ENCODE peak calls at places on chromosomes 12 and 14, in seven cellular contexts. L is heart right ventricle, Q is SJCRH30, D is HAP-1, M is HCT116, N is lung, Z is PC-3. U is an unnamed sample. For H3K4me1, the result is how much of the 10 kb centered on the place peaks cover.

GRCh38 chr12:114241973-114242434 is 163.9 kb downstream of the TBX5 start:
- DNase-seq in L (no peak), Q (no peak), D (no peak), M (peak), N (no peak), Z (peak), U (no peak)

GRCh38 chr12:122955151-122955550 is 11.1 kb downstream of the ABCB9 start:
- DNase-seq in L (no peak), Q (peak), D (no peak), M (no peak), N (no peak), Z (no peak), U (no peak)

GRCh38 chr12:56315256-56315625 is 547 bp downstream of the CNPY2 start:
- DNase-seq in L (no peak), Q (peak), D (no peak), M (no peak), N (no peak), Z (no peak), U (no peak)

GRCh38 chr14:39988939-39989338 is 556.7 kb upstream of the FBXO33 start:
- DNase-seq in L (no peak), Q (no peak), D (peak), M (peak), N (no peak), Z (peak), U (no peak)

GRCh38 chr14:71554959-71555612 is 377.1 kb upstream of the RGS6 start:
- DNase-seq in L (no peak), Q (no peak), D (no peak), M (no peak), N (no peak), Z (no peak), U (no peak)

GRCh38 chr12:62191747-62192485 is 68.3 kb upstream of the USP15 start:
- DNase-seq in L (no peak), Q (no peak), D (no peak), M (no peak), N (no peak), Z (no peak), U (peak)

GRCh38 chr12:26283617-26284016 is 88.2 kb downstream of the SSPN start:
- DNase-seq in L (no peak), Q (no peak), D (no peak), M (no peak), N (no peak), Z (no peak), U (no peak)

GRCh38 chr12:25976289-25976688 is 17.8 kb downstream of the RASSF8 start:
- DNase-seq in L (no peak), Q (no peak), D (no peak), M (no peak), N (no peak), Z (no peak), U (no peak)

GRCh38 chr12:72790273-72790672 is 518.1 kb downstream of the TRHDE start:
- DNase-seq in L (no peak), Q (no peak), D (peak), M (no peak), N (no peak), Z (peak), U (no peak)

GRCh38 chr12:30811966-30812365 is 57.2 kb upstream of the CAPRIN2 start:
- DNase-seq in L (no peak), Q (no peak), D (no peak), M (no peak), N (no peak), Z (no peak), U (no peak)

DNA sequence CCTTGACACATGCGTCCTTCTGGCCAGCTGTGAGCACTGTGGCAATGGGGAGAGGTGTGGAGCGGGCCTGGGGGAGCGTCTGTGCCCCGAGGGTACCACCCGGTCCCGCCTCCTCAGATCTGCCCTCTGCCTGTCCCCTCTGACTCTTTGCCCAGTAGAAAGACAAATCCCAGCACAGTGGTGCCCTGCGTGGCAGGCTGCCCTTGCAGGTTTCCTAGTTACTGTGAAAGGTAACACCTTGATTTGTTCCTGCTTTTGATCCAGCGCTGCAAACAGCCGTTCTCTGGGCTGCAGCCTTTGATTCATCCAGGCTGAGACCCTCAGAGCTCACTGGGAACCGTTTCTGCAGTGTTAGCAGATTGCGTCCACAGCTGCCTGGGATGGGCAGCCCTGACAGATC is 16.4 kb downstream of the FBRSL1 start:
- DNase-seq in L (no peak), Q (no peak), D (no peak), M (no peak), N (no peak), Z (no peak), U (no peak)
- H3K4me1 ChIP-seq in L (half or more), Q (under half), D (under half), M (under half), N (half or more), Z (under half), U (under half)

DNA sequence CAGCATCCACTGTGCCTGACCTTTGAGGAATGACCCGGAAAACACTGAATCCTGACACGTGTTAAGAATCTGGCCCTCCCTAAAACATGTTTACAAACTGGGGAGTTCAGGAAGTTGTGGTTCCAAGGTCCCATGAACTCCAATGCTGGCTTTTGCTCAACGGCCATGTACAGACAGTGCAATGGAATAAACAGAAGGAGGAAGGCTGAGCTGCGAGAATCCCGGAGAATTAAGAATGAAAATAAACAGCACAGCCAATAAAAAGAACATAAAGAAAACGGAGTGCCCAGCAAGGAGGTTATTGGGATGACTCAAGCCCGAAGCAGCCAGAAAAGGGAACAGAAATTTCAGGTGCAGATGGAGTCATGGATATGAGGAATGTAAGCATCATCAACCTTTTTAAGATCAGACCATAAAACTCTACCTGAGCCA is 32.3 kb downstream of the BCL11B start:
- DNase-seq in L (no peak), Q (no peak), D (no peak), M (no peak), N (no peak), Z (peak), U (peak)
- H3K4me1 ChIP-seq in L (under half), Q (under half), D (under half), M (under half), N (under half), Z (under half), U (under half)

GRCh38 chr12:64461634-64462414 is 9.9 kb downstream of the TBK1 start:
- DNase-seq in L (no peak), Q (no peak), D (peak), M (no peak), N (no peak), Z (no peak), U (peak)

GRCh38 chr12:64457036-64457435 is 5.1 kb downstream of the TBK1 start:
- DNase-seq in L (no peak), Q (no peak), D (no peak), M (no peak), N (no peak), Z (no peak), U (no peak)

GRCh38 chr12:64457923-64458322 is 6.0 kb downstream of the TBK1 start:
- DNase-seq in L (no peak), Q (no peak), D (no peak), M (no peak), N (no peak), Z (no peak), U (no peak)

GRCh38 chr12:64457466-64457865 is 5.5 kb downstream of the TBK1 start:
- DNase-seq in L (no peak), Q (no peak), D (no peak), M (no peak), N (no peak), Z (no peak), U (no peak)

DNA sequence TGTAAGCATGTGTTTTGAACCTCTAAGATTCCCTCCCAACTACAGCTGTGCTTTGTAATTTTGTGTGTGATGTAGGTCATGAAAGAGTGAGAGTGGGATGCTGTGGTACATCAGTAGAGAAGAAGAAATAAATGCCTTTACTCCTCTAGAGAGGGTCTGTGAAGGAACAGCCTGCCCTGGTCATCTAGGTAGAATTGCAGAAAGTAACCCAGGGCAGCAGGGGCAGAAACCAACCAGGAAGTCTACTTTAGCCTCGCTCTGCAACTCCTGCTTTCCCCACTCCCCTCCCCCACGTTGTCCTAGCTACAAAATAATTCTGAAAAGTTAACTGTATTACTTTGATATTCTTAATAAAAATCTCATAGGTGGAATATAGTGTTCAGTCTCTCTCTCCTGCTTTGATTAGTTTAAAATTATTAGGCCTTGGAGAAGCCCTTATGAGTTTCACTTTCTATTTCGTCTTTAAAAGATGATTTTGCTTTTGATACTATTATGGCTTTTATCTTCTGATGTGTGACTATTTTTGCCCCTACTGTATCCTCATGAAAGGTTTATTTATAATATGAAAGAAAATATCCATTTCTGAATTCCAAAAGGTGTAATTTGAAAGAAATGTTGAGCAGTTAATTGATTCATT is 7.6 kb downstream of the TBK1 start:
- DNase-seq in L (no peak), Q (no peak), D (no peak), M (no peak), N (no peak), Z (no peak), U (peak)
- H3K4me1 ChIP-seq in L (under half), Q (under half), D (under half), M (under half), N (under half), Z (under half), U (under half)

GRCh38 chr14:103393078-103393477 is 7.9 kb downstream of the MARK3 start:
- DNase-seq in L (no peak), Q (no peak), D (no peak), M (no peak), N (no peak), Z (no peak), U (no peak)

GRCh38 chr14:103392572-103392971 is 7.4 kb downstream of the MARK3 start:
- DNase-seq in L (no peak), Q (no peak), D (no peak), M (no peak), N (no peak), Z (no peak), U (no peak)

GRCh38 chr14:103392106-103392505 is 6.9 kb downstream of the MARK3 start:
- DNase-seq in L (no peak), Q (no peak), D (no peak), M (no peak), N (no peak), Z (no peak), U (no peak)

GRCh38 chr14:103390605-103391004 is 5.4 kb downstream of the MARK3 start:
- DNase-seq in L (no peak), Q (no peak), D (no peak), M (no peak), N (no peak), Z (no peak), U (no peak)

DNA sequence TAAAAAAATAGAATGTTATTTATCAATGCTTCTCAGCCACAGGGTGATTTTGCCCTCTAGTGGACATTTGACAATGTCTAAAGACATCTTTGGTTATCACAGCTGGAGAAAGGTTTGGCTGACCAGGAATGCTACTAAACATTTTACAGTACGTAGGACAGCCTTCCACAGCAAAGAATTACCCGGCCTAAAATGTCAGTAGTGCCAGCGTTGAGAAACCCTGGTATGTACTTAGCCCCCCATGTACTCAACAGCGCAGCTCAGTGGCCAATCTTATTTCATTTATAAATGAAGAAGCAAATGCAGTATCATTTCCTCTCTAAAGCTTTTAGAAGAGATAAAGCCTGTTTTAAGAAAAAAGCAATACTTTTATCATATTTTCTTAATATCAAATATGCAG is 5.8 kb downstream of the MARK3 start:
- DNase-seq in L (no peak), Q (peak), D (peak), M (peak), N (no peak), Z (peak), U (peak)
- H3K4me1 ChIP-seq in L (half or more), Q (under half), D (under half), M (under half), N (under half), Z (under half), U (under half)

DNA sequence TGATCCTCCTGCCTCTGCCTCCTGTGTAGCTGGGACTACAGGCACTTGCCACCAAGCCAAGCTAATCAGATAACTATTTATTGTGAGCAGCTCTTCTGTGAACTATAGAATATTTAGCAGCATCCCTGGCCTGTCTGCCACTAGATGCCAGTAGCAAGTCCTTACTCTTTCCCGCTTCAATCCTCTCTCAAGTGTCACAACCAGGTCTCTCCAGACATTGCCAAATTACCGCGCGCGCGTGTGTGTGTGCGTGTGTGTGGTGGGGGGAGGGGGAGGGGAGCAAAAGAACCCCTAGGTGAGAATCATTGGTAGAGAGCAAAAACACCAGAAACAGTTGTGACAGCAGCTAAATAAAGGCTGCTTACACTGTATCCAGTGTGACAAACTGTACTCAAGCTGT is 49.9 kb downstream of the PPP2R5E start:
- DNase-seq in L (no peak), Q (no peak), D (no peak), M (peak), N (no peak), Z (peak), U (no peak)
- H3K4me1 ChIP-seq in L (under half), Q (under half), D (under half), M (under half), N (under half), Z (under half), U (under half)

DNA sequence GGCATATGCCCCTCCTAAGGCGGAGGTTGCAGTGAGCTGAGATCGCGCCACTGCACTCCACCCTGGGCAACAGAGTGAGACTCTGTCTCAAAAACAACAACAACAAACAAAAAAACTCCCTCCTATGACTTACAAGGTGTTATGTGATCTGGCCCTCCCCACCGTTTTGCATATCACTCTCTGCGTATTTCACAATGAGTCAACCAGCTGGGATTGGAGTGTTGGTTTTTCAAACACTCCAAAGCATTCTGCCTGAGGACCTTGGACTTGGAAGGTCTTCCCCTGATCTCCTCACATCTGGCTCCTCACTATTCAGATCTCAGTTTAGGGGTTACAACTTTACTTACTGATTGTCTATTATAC is 14.0 kb downstream of the MANSC1 start:
- DNase-seq in L (no peak), Q (no peak), D (no peak), M (no peak), N (peak), Z (no peak), U (no peak)
- H3K4me1 ChIP-seq in L (under half), Q (under half), D (under half), M (under half), N (under half), Z (half or more), U (under half)

U was measured in SJSA1.